ENCODE peak calls at places on chromosomes 13 and 19, in nine cellular contexts. R is HAP-1, B is adrenal gland, K is tibial nerve, T is bronchial epithelial cell, E is breast epithelium, Y is K562, Q is psoas muscle, S is endodermal cell. C is an unnamed sample. For H3K36me3, the result is how much of the 10 kb centered on the place peaks cover.

GRCh38 chr13:105907319-105908019 is 628.0 kb downstream of the EFNB2 start:
- DNase-seq in R (no peak), B (no peak), K (no peak), T (no peak), E (no peak), Y (no peak), Q (no peak), S (no peak), C (no peak)

GRCh38 chr13:79604752-79605151 is 123.8 kb downstream of the NDFIP2 start:
- DNase-seq in R (no peak), B (no peak), K (no peak), T (peak), E (no peak), Y (no peak), Q (no peak), S (no peak), C (no peak)

GRCh38 chr13:110436276-110436675 is 125.2 kb downstream of the RAB20 start:
- DNase-seq in R (no peak), B (no peak), K (no peak), T (no peak), E (no peak), Y (no peak), Q (no peak), S (no peak), C (no peak)

GRCh38 chr19:12155324-12155723 is 1.2 kb downstream of the ZNF625 start:
- DNase-seq in R (no peak), B (no peak), K (no peak), T (no peak), E (no peak), Y (no peak), Q (no peak), S (no peak), C (no peak)

GRCh38 chr19:29705706-29706105 is 9.4 kb downstream of the C19orf12 start:
- DNase-seq in R (no peak), B (no peak), K (no peak), T (no peak), E (no peak), Y (no peak), Q (no peak), S (no peak), C (no peak)

GRCh38 chr13:47798906-47799305 is 202.2 kb downstream of the SUCLA2 start:
- DNase-seq in R (peak), B (no peak), K (no peak), T (peak), E (no peak), Y (no peak), Q (no peak), S (no peak), C (peak)

GRCh38 chr19:19062454-19063182 is 1.2 kb upstream of the SLC25A42 start:
- DNase-seq in R (no peak), B (no peak), K (no peak), T (peak), E (no peak), Y (peak), Q (no peak), S (no peak), C (no peak)

GRCh38 chr13:102710261-102710679 is 15.4 kb upstream of the METTL21C start:
- DNase-seq in R (no peak), B (no peak), K (no peak), T (peak), E (no peak), Y (no peak), Q (no peak), S (no peak), C (no peak)

GRCh38 chr13:41916173-41916954 is 44.5 kb downstream of the VWA8 start:
- DNase-seq in R (peak), B (no peak), K (no peak), T (peak), E (no peak), Y (peak), Q (no peak), S (no peak), C (no peak)

GRCh38 chr19:18796239-18796638 is 5.1 kb upstream of the COMP start:
- DNase-seq in R (no peak), B (no peak), K (no peak), T (no peak), E (no peak), Y (no peak), Q (no peak), S (no peak), C (no peak)

GRCh38 chr13:53240316-53240715 is 211.7 kb downstream of the OLFM4 start:
- DNase-seq in R (no peak), B (no peak), K (no peak), T (no peak), E (no peak), Y (no peak), Q (no peak), S (no peak), C (no peak)

GRCh38 chr13:26600345-26600761 is 42.9 kb downstream of the WASF3 start:
- DNase-seq in R (no peak), B (no peak), K (peak), T (no peak), E (no peak), Y (no peak), Q (no peak), S (no peak), C (no peak)

GRCh38 chr19:24054044-24054935 is 32.7 kb upstream of the ZNF254 start:
- DNase-seq in R (no peak), B (no peak), K (no peak), T (peak), E (no peak), Y (no peak), Q (no peak), S (no peak), C (no peak)

GRCh38 chr13:40059540-40060232 is 404.2 kb downstream of the COG6 start:
- DNase-seq in R (no peak), B (no peak), K (no peak), T (peak), E (no peak), Y (no peak), Q (no peak), S (no peak), C (no peak)

GRCh38 chr13:57582032-57582431 is 49.5 kb upstream of the PCDH17 start:
- DNase-seq in R (no peak), B (no peak), K (no peak), T (no peak), E (no peak), Y (no peak), Q (peak), S (peak), C (peak)

GRCh38 chr13:105663182-105663581 is 872.3 kb downstream of the EFNB2 start:
- DNase-seq in R (no peak), B (no peak), K (no peak), T (no peak), E (no peak), Y (no peak), Q (no peak), S (no peak), C (no peak)

GRCh38 chr19:17557461-17557860 is 2.0 kb downstream of the COLGALT1 start:
- DNase-seq in R (no peak), B (no peak), K (peak), T (no peak), E (no peak), Y (no peak), Q (no peak), S (no peak), C (no peak)

GRCh38 chr19:55094456-55095259 is 19.0 kb downstream of the EPS8L1 start:
- DNase-seq in R (no peak), B (no peak), K (no peak), T (no peak), E (no peak), Y (peak), Q (no peak), S (peak), C (no peak)

DNA sequence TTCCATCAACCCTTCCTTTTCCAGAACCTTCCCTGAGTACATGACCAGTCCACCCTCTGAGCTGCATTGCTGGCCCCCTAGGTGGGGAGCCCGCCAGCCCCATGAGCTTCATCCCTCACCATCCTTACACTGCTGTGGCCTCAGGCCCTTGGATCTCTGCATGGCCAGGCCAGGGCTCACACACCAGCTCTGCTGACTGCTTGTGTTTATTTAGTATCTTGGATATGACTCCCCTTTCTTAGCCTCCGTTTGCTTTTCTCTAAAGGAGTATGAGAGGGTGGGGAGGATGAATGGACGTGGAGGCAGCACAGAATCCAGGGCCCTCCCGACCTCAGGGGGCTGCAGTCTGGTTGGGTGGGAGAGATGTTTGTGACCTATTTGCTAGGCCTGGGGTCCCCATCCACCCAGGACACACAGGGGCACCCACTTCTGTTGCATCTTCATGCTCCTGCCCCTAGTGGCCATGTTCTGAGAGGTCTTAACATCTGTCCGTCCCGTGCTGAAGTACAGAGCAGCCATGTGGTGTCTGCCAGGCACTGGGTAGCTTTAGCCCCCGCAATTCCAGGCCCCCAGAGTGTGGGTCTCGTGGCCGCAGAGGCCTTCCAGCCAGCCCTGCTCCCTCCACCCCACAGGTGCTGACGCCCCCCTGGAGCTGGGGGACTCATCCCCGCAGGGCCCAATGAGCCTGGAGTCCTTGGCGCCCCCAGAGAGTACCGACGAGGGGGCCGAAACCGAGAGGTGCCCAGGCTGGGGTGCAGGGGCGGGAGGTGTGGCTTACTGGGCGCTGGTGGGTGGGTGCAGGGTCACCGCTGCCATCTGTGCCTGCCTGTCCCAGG is 13.0 kb downstream of the ARHGEF1 start:
- DNase-seq in R (no peak), B (no peak), K (no peak), T (no peak), E (no peak), Y (no peak), Q (no peak), S (no peak), C (no peak)
- H3K36me3 ChIP-seq in R (under half), B (under half), K (under half), T (under half), E (under half), Y (half or more), Q (half or more), S (under half), C (under half)

GRCh38 chr19:10320602-10321416 is 5.0 kb upstream of the FDX2 start:
- DNase-seq in R (no peak), B (no peak), K (no peak), T (no peak), E (no peak), Y (no peak), Q (no peak), S (no peak), C (no peak)
- H3K36me3 ChIP-seq in R (half or more), B (under half), K (under half), T (under half), E (under half), Y (half or more), Q (half or more), S (under half), C (under half)

DNA sequence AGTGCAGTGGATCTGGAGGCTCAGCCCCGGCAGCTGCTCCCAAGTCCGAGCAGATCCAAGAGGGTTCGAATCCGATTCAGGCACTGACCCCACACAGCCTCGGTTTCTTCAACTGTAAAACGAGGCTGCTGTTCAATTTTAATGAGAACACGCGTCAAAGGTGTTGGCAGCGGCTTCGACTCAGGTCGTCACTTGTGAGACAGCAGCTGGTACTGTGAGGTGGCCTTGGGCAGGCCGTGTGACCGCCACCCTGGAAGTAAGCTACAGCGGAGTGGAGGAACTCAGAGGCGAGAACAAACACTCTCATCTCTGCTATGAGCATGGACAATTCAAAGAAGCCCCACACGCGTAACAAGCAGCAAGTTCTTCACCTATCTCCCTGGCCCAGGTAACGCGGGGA is 9.7 kb downstream of the MAP2K2 start:
- DNase-seq in R (no peak), B (no peak), K (no peak), T (no peak), E (no peak), Y (no peak), Q (no peak), S (no peak), C (no peak)
- H3K36me3 ChIP-seq in R (half or more), B (under half), K (under half), T (under half), E (under half), Y (half or more), Q (half or more), S (half or more), C (under half)

DNA sequence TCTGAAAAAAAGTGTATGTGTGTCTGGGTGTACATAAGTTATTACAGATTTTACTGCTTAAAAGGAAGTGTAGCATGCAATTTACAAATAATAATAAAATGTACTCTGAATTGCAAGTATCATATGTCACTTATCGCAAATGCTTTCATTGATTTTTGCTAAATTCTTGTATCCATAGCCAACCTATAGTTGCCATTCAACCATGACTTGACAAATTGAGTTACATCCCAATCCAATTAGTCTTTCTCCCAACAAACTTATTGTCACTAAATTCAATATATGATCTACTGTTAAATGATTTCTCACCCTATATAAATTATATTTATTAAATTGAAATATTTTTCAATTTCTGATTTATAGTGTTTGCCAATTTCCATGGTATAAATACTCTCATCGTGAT is 17.3 kb upstream of the SUPT20H start:
- DNase-seq in R (no peak), B (no peak), K (no peak), T (no peak), E (no peak), Y (no peak), Q (no peak), S (no peak), C (no peak)
- H3K36me3 ChIP-seq in R (under half), B (under half), K (under half), T (under half), E (under half), Y (under half), Q (under half), S (under half), C (under half)

DNA sequence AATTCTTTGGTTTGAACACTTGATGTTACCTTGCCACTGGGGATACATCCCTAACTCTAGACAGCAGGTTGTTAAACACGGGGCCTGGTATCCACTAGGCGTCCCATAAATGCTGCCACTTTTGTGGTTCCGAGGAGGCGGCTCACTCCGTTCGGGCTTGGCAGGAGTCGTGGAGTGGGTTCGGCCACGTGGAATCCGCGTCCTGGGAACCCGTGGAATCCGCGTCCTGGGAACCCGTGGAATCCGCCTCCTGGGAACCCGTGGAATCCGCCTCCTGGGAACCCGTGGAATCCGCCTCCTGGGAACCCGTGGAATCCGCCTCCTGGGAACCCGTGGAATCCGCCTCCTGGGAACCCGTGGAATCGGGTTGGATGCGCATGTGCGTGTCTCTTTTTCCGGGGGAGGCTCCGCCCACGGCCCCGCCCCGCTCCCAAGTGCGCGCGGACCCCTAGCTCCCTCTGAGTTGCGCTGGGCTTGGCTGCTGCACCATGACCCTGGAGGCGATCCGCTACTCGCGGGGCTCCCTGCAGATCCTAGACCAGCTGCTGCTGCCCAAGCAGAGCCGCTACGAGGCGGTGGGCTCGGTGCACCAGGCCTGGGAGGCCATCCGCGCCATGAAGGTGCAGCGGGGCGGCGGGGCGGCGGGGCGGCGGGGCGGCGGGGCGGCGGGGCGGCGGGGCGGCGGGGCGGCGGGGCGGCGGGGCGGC is at the start of gene MRI1:
- DNase-seq in R (peak), B (peak), K (peak), T (no peak), E (peak), Y (peak), Q (peak), S (peak), C (peak)
- H3K36me3 ChIP-seq in R (half or more), B (under half), K (under half), T (under half), E (under half), Y (half or more), Q (half or more), S (under half), C (under half)

GRCh38 chr19:32368781-32369180 is 23.4 kb downstream of the ZNF507 start:
- DNase-seq in R (no peak), B (no peak), K (no peak), T (no peak), E (no peak), Y (no peak), Q (no peak), S (no peak), C (no peak)

GRCh38 chr19:32363632-32364031 is 18.2 kb downstream of the ZNF507 start:
- DNase-seq in R (no peak), B (no peak), K (no peak), T (no peak), E (no peak), Y (no peak), Q (no peak), S (no peak), C (no peak)

GRCh38 chr19:32367063-32367462 is 21.7 kb downstream of the ZNF507 start:
- DNase-seq in R (no peak), B (no peak), K (no peak), T (no peak), E (no peak), Y (no peak), Q (no peak), S (no peak), C (no peak)

GRCh38 chr19:32364040-32364439 is 18.6 kb downstream of the ZNF507 start:
- DNase-seq in R (no peak), B (no peak), K (no peak), T (no peak), E (no peak), Y (no peak), Q (no peak), S (no peak), C (no peak)

DNA sequence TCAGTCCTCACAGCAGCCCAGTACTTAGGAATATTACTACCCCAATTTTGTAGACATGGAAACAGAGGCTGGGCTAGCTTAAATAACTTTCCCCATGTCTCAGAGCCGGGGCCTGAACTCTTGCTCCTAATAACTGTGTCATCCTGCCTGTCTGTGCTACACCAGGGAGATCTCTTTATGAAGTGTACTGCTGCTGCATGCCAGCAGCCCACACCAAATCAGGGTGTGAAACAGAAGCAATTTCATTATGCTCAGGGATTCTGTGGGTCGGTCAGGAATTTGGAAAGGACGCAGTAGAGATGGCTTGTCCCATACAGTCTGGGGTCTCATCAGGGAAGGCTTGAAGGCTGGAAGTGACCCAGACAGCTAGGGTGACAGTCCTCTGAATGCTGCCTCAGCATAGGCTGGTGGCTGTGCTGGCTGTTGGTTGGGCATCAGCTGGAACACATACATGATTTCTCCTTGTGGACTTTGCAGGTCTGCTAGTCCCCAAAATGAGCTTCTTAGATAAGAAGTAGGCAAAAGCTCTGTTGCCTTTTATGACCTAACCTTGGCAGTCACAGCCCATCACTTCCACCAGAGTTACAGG is 22.6 kb downstream of the ZNF507 start:
- DNase-seq in R (no peak), B (no peak), K (no peak), T (no peak), E (no peak), Y (no peak), Q (no peak), S (no peak), C (no peak)
- H3K36me3 ChIP-seq in R (under half), B (under half), K (under half), T (under half), E (under half), Y (half or more), Q (under half), S (under half), C (under half)

DNA sequence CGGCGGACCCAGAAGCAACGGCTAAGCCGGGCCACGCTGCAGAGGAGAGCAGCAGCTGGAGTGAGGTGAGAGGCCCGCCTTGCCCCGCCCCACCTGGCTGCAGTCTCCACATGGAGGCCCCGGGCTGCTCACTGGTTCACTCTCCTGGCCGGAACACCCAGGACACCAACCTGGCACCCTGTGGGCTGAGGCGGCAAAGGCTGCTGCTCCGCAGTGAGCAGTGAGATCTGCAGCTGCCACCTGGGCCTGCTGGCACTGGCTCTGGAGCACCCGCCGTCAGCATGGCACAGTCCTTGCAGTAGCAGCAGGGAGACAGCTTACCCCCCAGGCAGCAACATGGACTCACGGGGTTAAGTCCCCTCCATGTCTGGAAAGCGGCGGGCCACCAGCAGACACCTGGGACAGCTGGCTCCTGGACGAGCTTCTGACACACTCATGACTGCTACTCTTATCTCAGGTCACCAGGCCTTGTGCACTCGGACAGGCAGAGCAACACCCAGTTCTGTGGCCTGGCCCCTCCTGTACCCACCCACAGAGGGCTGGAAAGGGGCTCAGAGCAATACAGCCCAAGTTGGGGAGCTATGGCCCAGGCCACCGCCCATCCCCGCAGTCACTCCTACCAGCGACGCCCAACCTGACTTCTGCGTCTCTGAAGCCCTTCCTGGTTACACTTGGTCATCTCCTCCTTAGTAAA is 13.2 kb upstream of the KPTN start:
- DNase-seq in R (no peak), B (no peak), K (no peak), T (no peak), E (peak), Y (peak), Q (peak), S (no peak), C (no peak)
- H3K36me3 ChIP-seq in R (under half), B (under half), K (under half), T (under half), E (under half), Y (half or more), Q (half or more), S (under half), C (under half)